ENCODE peak calls at places on chromosomes 6 and 20, in four cellular contexts. Q is mucosa of descending colon, N is GM23338, J is DND-41. L is an unnamed sample.

GRCh38 chr6:4575724-4576123 is 200.5 kb upstream of the CDYL start:
- DNase-seq in Q (no peak), N (no peak), J (no peak), L (no peak)

GRCh38 chr6:161443868-161444267 is 170.0 kb upstream of the AGPAT4 start:
- DNase-seq in Q (no peak), N (peak; percentile 84), J (no peak), L (no peak)

GRCh38 chr6:36800223-36801095 is 38.8 kb downstream of the CPNE5 start:
- DNase-seq in Q (no peak), N (no peak), J (no peak), L (no peak)

GRCh38 chr20:23241416-23241815 is 109.2 kb upstream of the NXT1 start:
- DNase-seq in Q (no peak), N (no peak), J (no peak), L (no peak)

GRCh38 chr6:3299221-3299620 is 40.5 kb downstream of the PSMG4 start:
- DNase-seq in Q (no peak), N (no peak), J (no peak), L (no peak)

GRCh38 chr20:766906-767305 is 1.4 kb downstream of the SLC52A3 start:
- DNase-seq in Q (no peak), N (no peak), J (no peak), L (no peak)

GRCh38 chr20:45070932-45071632 is 29.8 kb downstream of the KCNS1 start:
- DNase-seq in Q (no peak), N (no peak), J (no peak), L (no peak)

GRCh38 chr6:20367716-20368485 is 33.8 kb upstream of the E2F3 start:
- DNase-seq in Q (no peak), N (no peak), J (no peak), L (no peak)

GRCh38 chr20:62888910-62889309 is 27.3 kb upstream of the TCFL5 start:
- DNase-seq in Q (no peak), N (no peak), J (no peak), L (no peak)

GRCh38 chr20:650954-651353 is 2.0 kb downstream of the SRXN1 start:
- DNase-seq in Q (no peak), N (peak; percentile 67), J (no peak), L (no peak)

GRCh38 chr6:19804362-19805145 is 32.6 kb upstream of the ID4 start:
- DNase-seq in Q (peak; percentile 96), N (peak; percentile 96), J (no peak), L (no peak)

GRCh38 chr20:58500256-58500655 is 14.9 kb downstream of the APCDD1L start:
- DNase-seq in Q (no peak), N (no peak), J (no peak), L (no peak)

GRCh38 chr6:170388113-170388512 is 81.6 kb downstream of the FAM120B start:
- DNase-seq in Q (no peak), N (no peak), J (no peak), L (no peak)

GRCh38 chr6:38137609-38138008 is 318.1 kb downstream of the ZFAND3 start:
- DNase-seq in Q (no peak), N (peak; percentile 78), J (no peak), L (no peak)

GRCh38 chr20:24502184-24502583 is 32.8 kb downstream of the SYNDIG1 start:
- DNase-seq in Q (no peak), N (no peak), J (no peak), L (no peak)

GRCh38 chr6:37516920-37517405 is 17.3 kb upstream of the CCDC167 start:
- DNase-seq in Q (no peak), N (no peak), J (no peak), L (no peak)

GRCh38 chr6:166387642-166388325 is 5.0 kb upstream of the MPC1 start:
- DNase-seq in Q (no peak), N (no peak), J (no peak), L (no peak)

GRCh38 chr6:7145269-7146078 is 37.7 kb downstream of the RREB1 start:
- DNase-seq in Q (no peak), N (peak; percentile 70), J (no peak), L (no peak)

GRCh38 chr20:53737404-53738038 is 143.9 kb upstream of the ZNF217 start:
- DNase-seq in Q (no peak), N (peak; percentile 22), J (no peak), L (no peak)

GRCh38 chr6:13412639-13413465 is 74.5 kb downstream of the GFOD1 start:
- DNase-seq in Q (no peak), N (no peak), J (no peak), L (no peak)

GRCh38 chr6:52130440-52130839 is 43.0 kb upstream of the PKHD1 start:
- DNase-seq in Q (no peak), N (peak; percentile 19), J (no peak), L (no peak)

GRCh38 chr20:40812415-40813212 is 123.6 kb upstream of the MAFB start:
- DNase-seq in Q (no peak), N (no peak), J (no peak), L (no peak)

GRCh38 chr20:32645134-32645533 is 28.6 kb downstream of the C20orf203 start:
- DNase-seq in Q (no peak), N (no peak), J (no peak), L (no peak)

GRCh38 chr6:129567374-129567773 is 142.6 kb downstream of the ARHGAP18 start:
- DNase-seq in Q (no peak), N (peak; percentile 87), J (peak; percentile 14), L (no peak)

GRCh38 chr6:150773969-150774368 is 91.5 kb upstream of the MTHFD1L start:
- DNase-seq in Q (no peak), N (no peak), J (no peak), L (no peak)

GRCh38 chr6:165726915-165727314 is 63.9 kb upstream of the PDE10A start:
- DNase-seq in Q (no peak), N (peak; percentile 26), J (no peak), L (no peak)

GRCh38 chr6:168286116-168286515 is 33.5 kb downstream of the DACT2 start:
- DNase-seq in Q (no peak), N (no peak), J (no peak), L (no peak)

GRCh38 chr6:168283686-168284025 is 35.9 kb downstream of the DACT2 start:
- DNase-seq in Q (no peak), N (no peak), J (no peak), L (no peak)

GRCh38 chr6:168284187-168284586 is 35.4 kb downstream of the DACT2 start:
- DNase-seq in Q (no peak), N (no peak), J (no peak), L (no peak)

GRCh38 chr6:168282985-168283685 is 36.4 kb downstream of the DACT2 start:
- DNase-seq in Q (no peak), N (no peak), J (no peak), L (no peak)

GRCh38 chr6:168285456-168285855 is 34.1 kb downstream of the DACT2 start:
- DNase-seq in Q (no peak), N (no peak), J (no peak), L (no peak)
- H3K4me1 ChIP-seq in Q (no peaks in the 10 kb centered on the region), N (no peaks in the 10 kb centered on the region), J (no peaks in the 10 kb centered on the region), L (no peaks in the 10 kb centered on the region)

DNA sequence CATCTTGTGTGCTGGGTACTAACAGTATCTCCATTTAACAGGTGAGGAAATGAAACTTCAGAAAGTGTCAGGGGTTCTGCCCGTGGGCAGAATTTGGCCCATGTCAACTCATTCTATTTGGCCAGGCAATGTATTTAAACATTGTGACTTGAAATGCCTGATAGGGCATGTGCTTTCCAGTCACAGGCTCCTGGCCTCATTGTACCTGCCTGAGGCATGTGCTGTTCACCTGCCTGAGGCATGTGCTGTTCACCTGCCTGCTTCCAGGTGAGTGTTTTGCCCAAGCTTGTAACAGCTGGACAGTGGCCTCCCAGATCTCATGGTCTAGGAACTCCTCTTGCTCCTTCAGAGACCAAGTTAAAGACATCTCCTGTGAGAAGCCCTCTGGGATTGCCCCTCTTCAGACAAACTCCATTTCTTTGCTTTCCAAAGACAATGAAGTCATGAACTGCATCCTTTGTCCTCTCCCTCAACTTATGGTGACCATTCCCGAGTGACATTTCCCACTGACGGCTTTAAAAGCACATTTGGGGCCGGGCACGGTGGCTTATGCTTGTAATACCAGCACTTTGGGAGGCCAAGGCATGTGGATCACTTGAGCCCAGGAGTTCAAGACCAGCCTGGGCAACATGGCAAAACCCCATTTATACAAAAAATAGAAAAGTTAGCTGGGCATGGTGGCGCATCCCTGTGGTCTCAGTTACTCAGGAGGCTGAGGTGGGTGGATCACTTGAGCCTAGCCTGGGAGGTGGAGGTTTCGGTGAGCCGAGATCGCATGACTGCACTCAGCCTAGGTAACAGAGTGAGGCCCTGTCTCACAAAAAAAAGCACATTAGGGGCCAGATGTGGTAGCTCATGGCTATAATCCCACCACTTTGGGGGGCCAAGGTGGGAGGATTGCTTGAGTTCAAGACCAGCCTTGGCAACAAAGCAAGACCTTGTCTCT is 48.7 kb downstream of the BCAS4 start:
- DNase-seq in Q (no peak), N (no peak), J (no peak), L (no peak)
- H3K4me1 ChIP-seq in Q (no peaks in the 10 kb centered on the region), N (no peaks in the 10 kb centered on the region), J (no peaks in the 10 kb centered on the region), L (peaks cover 8% of the 10 kb centered on the region)

GRCh38 chr6:33766921-33767700 is 20.4 kb upstream of the IP6K3 start:
- DNase-seq in Q (no peak), N (no peak), J (no peak), L (no peak)
- H3K4me1 ChIP-seq in Q (peaks cover 6% of the 10 kb centered on the region), N (peaks cover 25% of the 10 kb centered on the region), J (no peaks in the 10 kb centered on the region), L (peaks cover 6% of the 10 kb centered on the region)

GRCh38 chr6:156844089-156844488 is 66.9 kb downstream of the ARID1B start:
- DNase-seq in Q (no peak), N (no peak), J (no peak), L (no peak)
- H3K4me1 ChIP-seq in Q (peaks cover 6% of the 10 kb centered on the region), N (peaks cover 63% of the 10 kb centered on the region), J (no peaks in the 10 kb centered on the region), L (peaks cover 80% of the 10 kb centered on the region)

GRCh38 chr6:16320533-16321340 is 82.3 kb downstream of the GMPR start:
- DNase-seq in Q (no peak), N (no peak), J (no peak), L (no peak)
- H3K4me1 ChIP-seq in Q (peaks cover 11% of the 10 kb centered on the region), N (peaks cover 12% of the 10 kb centered on the region), J (peaks cover 35% of the 10 kb centered on the region), L (peaks cover 91% of the 10 kb centered on the region)

DNA sequence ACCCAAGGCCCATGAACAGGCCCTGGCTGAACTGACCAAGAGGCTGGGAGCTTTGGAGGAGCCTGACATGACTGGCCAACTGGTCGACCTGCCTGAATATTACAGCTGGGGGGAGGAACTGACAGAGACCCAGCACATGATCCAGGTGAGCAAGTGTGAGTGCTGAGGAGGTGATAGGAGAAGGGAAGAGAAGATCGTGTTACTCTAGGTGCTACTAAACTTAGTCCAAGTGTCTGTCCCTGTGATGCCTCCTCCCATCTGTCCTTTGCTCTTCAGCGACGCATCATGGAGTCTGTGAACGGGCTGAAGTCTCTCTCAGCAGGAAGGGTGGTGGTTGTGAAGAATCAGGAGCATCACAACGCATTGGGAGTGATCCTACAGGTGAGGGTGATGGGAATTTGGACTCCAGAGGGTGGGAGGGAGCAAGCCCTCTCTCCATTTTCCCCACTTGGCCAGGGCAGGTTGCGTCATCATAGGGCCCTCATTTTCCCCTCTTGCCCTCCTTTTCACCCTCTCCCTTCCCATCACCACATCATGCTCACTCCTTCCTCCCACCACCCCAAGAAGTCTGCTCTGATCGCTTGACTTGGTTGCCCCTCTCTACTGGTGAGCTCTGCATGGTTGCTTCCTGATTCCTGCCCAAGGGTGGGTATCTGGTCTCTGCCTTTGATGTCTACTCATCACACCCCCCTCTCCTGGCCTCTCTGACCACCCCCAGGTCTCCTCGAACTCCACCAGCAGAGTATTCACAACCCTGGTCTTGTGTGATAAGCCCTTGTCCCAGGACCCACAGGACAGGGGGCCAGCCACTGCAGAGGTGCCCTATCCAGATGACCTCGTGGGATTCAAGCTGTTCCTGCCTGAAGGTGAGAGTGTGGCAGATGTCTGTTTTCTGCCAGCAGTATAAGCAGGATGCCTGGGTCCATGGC is 4.7 kb downstream of the DXO start:
- DNase-seq in Q (no peak), N (no peak), J (no peak), L (no peak)
- H3K4me1 ChIP-seq in Q (peaks cover 9% of the 10 kb centered on the region), N (no peaks in the 10 kb centered on the region), J (peaks cover 26% of the 10 kb centered on the region), L (peaks cover 18% of the 10 kb centered on the region)

L was measured in CD4-positive, alpha-beta memory T cell.